ENCODE peak calls at places on chromosomes 3 and 15, in four cellular contexts. X, W, Y and D are unnamed samples.

GRCh38 chr3:150299221-150299620 is 108.9 kb upstream of the TSC22D2 start:
- DNase-seq in X (no peak), W (no peak), Y (no peak), D (no peak)

GRCh38 chr3:5339967-5340535 is 152.5 kb downstream of the EDEM1 start:
- DNase-seq in W (no peak), X (no peak), Y (no peak), D (no peak)

GRCh38 chr3:134871818-134872217 is 76.8 kb downstream of the EPHB1 start:
- DNase-seq in W (no peak), X (no peak), Y (no peak), D (no peak)

GRCh38 chr3:9721015-9721697 is 10.4 kb upstream of the BRPF1 start:
- DNase-seq in W (no peak), X (no peak), Y (no peak), D (no peak)

GRCh38 chr3:186374370-186374769 is 12.3 kb upstream of the DGKG start:
- DNase-seq in W (no peak), X (no peak), Y (no peak), D (no peak)

GRCh38 chr15:39205506-39206371 is 375.1 kb upstream of the THBS1 start:
- DNase-seq in X (no peak), W (no peak), Y (no peak), D (no peak)

GRCh38 chr3:81859524-81859923 is 98.1 kb upstream of the GBE1 start:
- DNase-seq in Y (no peak), X (no peak), W (no peak), D (no peak)

GRCh38 chr3:124812291-124813265 is 74.6 kb downstream of the ITGB5 start:
- DNase-seq in X (peak; percentile 99), W (peak; percentile 53), Y (peak; percentile 68), D (no peak)

GRCh38 chr15:67227431-67227830 is 27.0 kb downstream of the AAGAB start:
- DNase-seq in Y (no peak), W (no peak), X (no peak), D (no peak)

GRCh38 chr15:50411870-50412269 is 12.3 kb upstream of the USP8 start:
- DNase-seq in X (no peak), W (no peak), Y (no peak), D (no peak)

GRCh38 chr3:60363817-60364216 is 887.4 kb downstream of the FHIT start:
- DNase-seq in W (no peak), X (peak; percentile 69), Y (no peak), D (no peak)

GRCh38 chr3:98817546-98817945 is 54.4 kb downstream of the ST3GAL6 start:
- DNase-seq in Y (no peak), W (no peak), X (peak; percentile 78), D (no peak)

GRCh38 chr3:52091566-52092290 is 35.4 kb upstream of the DUSP7 start:
- DNase-seq in Y (no peak), W (no peak), X (peak; percentile 62), D (no peak)

GRCh38 chr15:29058903-29059539 is 173.2 kb downstream of the APBA2 start:
- DNase-seq in X (no peak), Y (no peak), W (no peak), D (no peak)

GRCh38 chr15:48096813-48097212 is 24.0 kb upstream of the SLC24A5 start:
- DNase-seq in X (peak; percentile 73), Y (no peak), W (no peak), D (no peak)

GRCh38 chr3:129543156-129543790 is at the start of gene H1-8:
- DNase-seq in Y (no peak), X (no peak), W (no peak), D (no peak)

GRCh38 chr3:117398166-117398954 is 688.8 kb downstream of the TUSC7 start:
- DNase-seq in Y (no peak), W (no peak), X (no peak), D (no peak)

GRCh38 chr3:185954366-185954723 is 16.5 kb upstream of the TRA2B start:
- DNase-seq in X (no peak), W (no peak), Y (no peak), D (no peak)

GRCh38 chr15:83114305-83114704 is 6.9 kb downstream of the TM6SF1 start:
- DNase-seq in W (no peak), X (no peak), Y (no peak), D (no peak)

GRCh38 chr3:24834442-24834841 is 339.8 kb upstream of the THRB start:
- DNase-seq in W (no peak), Y (no peak), X (no peak), D (no peak)

GRCh38 chr3:24832878-24833277 is 338.2 kb upstream of the THRB start:
- DNase-seq in W (no peak), X (no peak), Y (no peak), D (no peak)

GRCh38 chr3:24830230-24831152 is 335.8 kb upstream of the THRB start:
- DNase-seq in Y (no peak), X (no peak), W (peak; percentile 10), D (no peak)

GRCh38 chr3:24829011-24829581 is 334.4 kb upstream of the THRB start:
- DNase-seq in W (peak; percentile 55), X (no peak), Y (no peak), D (no peak)

GRCh38 chr3:24829632-24830229 is 335.1 kb upstream of the THRB start:
- DNase-seq in Y (no peak), X (peak; percentile 11), W (peak; percentile 11), D (no peak)
- H3K27me3 ChIP-seq in Y (no peaks in the 10 kb centered on the region), X (peaks cover 6% of the 10 kb centered on the region), W (peaks cover 46% of the 10 kb centered on the region), D (no peaks in the 10 kb centered on the region)

GRCh38 chr3:14558029-14558428 is 17.9 kb upstream of the GRIP2 start:
- DNase-seq in X (no peak), Y (no peak), W (no peak), D (no peak)
- H3K4me1 ChIP-seq in X (no peaks in the 10 kb centered on the region), Y (no peaks in the 10 kb centered on the region), W (peaks cover 17% of the 10 kb centered on the region), D (no peaks in the 10 kb centered on the region)

GRCh38 chr15:68646156-68646555 is 67.4 kb downstream of the CORO2B start:
- DNase-seq in W (no peak), Y (no peak), X (no peak), D (no peak)
- TF ChIP-seq CTCF in W (no peak), Y (no peak), X (no peak), D (no peak)

GRCh38 chr15:55742927-55743614 is at the start of gene PRTG:
- DNase-seq in Y (peak; percentile 77), X (peak; percentile 87), W (peak; percentile 77), D (no peak)
- H3K27me3 ChIP-seq in Y (no peaks in the 10 kb centered on the region), X (peaks cover 3% of the 10 kb centered on the region), W (peaks cover 47% of the 10 kb centered on the region), D (peaks cover 13% of the 10 kb centered on the region)

GRCh38 chr15:96274087-96274440 is 56.4 kb upstream of the NR2F2 start:
- DNase-seq in X (no peak), Y (no peak), W (no peak), D (no peak)

GRCh38 chr15:96273317-96274086 is 57.0 kb upstream of the NR2F2 start:
- DNase-seq in W (no peak), X (peak; percentile 91), Y (no peak), D (no peak)

GRCh38 chr15:96274698-96275097 is 55.8 kb upstream of the NR2F2 start:
- DNase-seq in W (no peak), X (no peak), Y (no peak), D (no peak)

GRCh38 chr15:96270581-96271172 is 59.8 kb upstream of the NR2F2 start:
- DNase-seq in X (peak; percentile 73), W (no peak), Y (no peak), D (no peak)

GRCh38 chr15:96272427-96272826 is 58.1 kb upstream of the NR2F2 start:
- DNase-seq in X (no peak), Y (no peak), W (no peak), D (no peak)
- H3K4me1 ChIP-seq in X (peaks cover 38% of the 10 kb centered on the region), Y (peaks cover 2% of the 10 kb centered on the region), W (no peaks in the 10 kb centered on the region), D (no peaks in the 10 kb centered on the region)

DNA sequence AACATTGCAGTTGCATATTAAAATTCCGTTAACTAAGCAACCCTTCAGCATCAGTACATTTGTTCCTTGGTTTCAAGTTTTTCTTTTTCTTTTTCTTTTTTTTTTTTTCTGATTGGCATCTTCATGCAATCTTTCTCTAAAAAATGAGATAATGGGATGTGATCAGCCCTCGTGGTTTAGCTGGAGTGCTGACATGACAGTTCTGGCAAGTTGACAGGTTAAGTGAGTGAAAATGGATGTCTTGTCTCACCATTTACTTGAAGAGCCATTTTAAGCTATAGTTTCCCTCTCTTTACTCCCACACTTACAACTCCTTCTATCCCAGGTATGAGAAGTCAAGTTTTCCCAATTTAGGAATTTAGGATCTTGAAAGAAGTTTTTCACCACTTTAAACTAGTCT is 495.2 kb downstream of the ROBO2 start:
- DNase-seq in X (no peak), W (no peak), Y (no peak), D (no peak)
- TF ChIP-seq CTCF in X (no peak), W (no peak), Y (no peak), D (no peak)

DNA sequence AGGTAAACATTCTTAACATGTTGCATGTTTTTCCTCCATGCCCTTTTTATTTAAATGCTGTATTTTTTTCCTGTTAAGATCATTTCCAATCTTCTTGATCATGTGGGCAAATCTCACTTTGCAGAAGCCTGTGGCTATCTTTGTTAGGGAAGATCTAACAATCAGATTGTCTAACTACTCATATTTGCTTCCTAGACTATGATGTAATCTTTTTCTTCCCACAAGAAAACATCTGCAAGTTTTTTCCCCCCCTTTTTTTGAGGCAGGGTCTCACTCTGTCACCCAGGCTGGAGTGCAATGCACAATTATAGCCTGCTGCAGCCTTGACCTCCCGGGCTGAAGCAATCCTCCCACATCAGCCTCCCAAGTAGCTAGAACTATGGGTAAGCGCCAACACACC is 15.0 kb upstream of the LMOD3 start:
- DNase-seq in X (no peak), W (no peak), Y (no peak), D (no peak)
- H3K27me3 ChIP-seq in X (no peaks in the 10 kb centered on the region), W (no peaks in the 10 kb centered on the region), Y (no peaks in the 10 kb centered on the region), D (no peaks in the 10 kb centered on the region)